ENCODE peak calls at places on chromosomes 2 and 18, in six cellular contexts. H is GM23338, D is stomach, L is H1, Y is SK-N-SH, P is sigmoid colon. A is an unnamed sample. For H3K36me3, the result is how much of the 10 kb centered on the place peaks cover.

GRCh38 chr2:113979172-113980128 is 89.6 kb downstream of the ACTR3 start:
- DNase-seq in P (no peak), H (peak), L (peak), Y (peak), D (no peak), A (no peak)

GRCh38 chr18:36296591-36297418 is 708 bp upstream of the FHOD3 start:
- DNase-seq in H (peak), L (peak), Y (peak), P (peak), D (no peak), A (no peak)

GRCh38 chr2:146701183-146701582 is 1143.6 kb upstream of the ACVR2A start:
- DNase-seq in L (peak), Y (no peak), P (no peak), H (peak), D (no peak), A (no peak)

GRCh38 chr2:69559696-69560482 is 83.7 kb downstream of the AAK1 start:
- DNase-seq in L (peak), P (no peak), D (no peak), Y (peak), H (peak), A (no peak)

GRCh38 chr2:15718103-15718943 is 126.7 kb downstream of the DDX1 start:
- DNase-seq in Y (no peak), L (no peak), H (no peak), D (no peak), P (no peak), A (no peak)

GRCh38 chr2:190871539-190871938 is 9.1 kb upstream of the GLS start:
- DNase-seq in H (no peak), P (no peak), L (no peak), D (no peak), Y (no peak), A (no peak)

GRCh38 chr2:11805920-11806319 is 59.5 kb downstream of the LPIN1 start:
- DNase-seq in D (no peak), Y (no peak), H (no peak), P (no peak), L (no peak), A (no peak)

GRCh38 chr18:12295389-12296086 is 12.5 kb upstream of the TUBB6 start:
- DNase-seq in D (no peak), Y (no peak), P (peak), L (no peak), H (no peak), A (no peak)

GRCh38 chr18:79405781-79406575 is 10.2 kb downstream of the NFATC1 start:
- DNase-seq in P (no peak), L (no peak), H (no peak), Y (no peak), D (peak), A (peak)

DNA sequence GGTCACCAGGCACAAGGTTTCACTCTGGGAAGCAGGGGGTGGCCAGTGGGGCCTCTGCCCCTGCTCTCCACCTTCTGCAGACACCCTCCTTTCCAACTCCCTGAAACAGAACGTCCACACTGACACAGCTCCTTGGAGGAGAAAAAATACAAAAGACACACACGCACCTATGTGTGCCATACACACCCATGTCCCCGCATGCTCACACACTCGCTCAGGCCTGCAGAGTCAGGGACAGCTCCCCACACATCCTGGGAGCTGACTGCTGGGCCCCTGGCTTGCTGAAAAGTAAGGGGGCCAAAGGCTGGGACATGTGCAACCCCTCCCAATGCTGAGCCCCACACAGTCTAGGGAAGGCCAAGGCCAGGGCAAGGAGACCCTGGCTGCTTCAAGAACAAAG is 200.5 kb downstream of the TNS1 start:
- DNase-seq in L (no peak), P (peak), Y (no peak), H (no peak), D (no peak), A (no peak)
- H3K36me3 ChIP-seq in L (under half), P (half or more), Y (under half), H (under half), D (under half), A (under half)

GRCh38 chr2:61017556-61018318 is at the start of the genes PEX13 and PUS10:
- DNase-seq in P (peak), H (peak), D (peak), Y (peak), L (peak), A (peak)
- TF ChIP-seq POLR2AphosphoS5 in P (peak), H (peak), D (no peak), Y (peak), L (peak), A (peak)

GRCh38 chr2:108455571-108455970 is 6.6 kb downstream of the GCC2 start:
- DNase-seq in L (no peak), P (no peak), H (no peak), D (no peak), Y (no peak), A (no peak)

GRCh38 chr2:108448678-108449409 is at the start of gene GCC2:
- DNase-seq in D (peak), L (peak), H (peak), Y (peak), P (peak), A (peak)

GRCh38 chr2:108449410-108450200 is 599 bp downstream of the GCC2 start:
- DNase-seq in Y (peak), L (no peak), P (no peak), H (peak), D (peak), A (peak)

GRCh38 chr2:108454440-108454839 is 5.4 kb downstream of the GCC2 start:
- DNase-seq in D (no peak), H (no peak), Y (no peak), L (no peak), P (no peak), A (no peak)

GRCh38 chr2:108451976-108452375 is 3.0 kb downstream of the GCC2 start:
- DNase-seq in Y (no peak), H (no peak), P (no peak), L (no peak), D (no peak), A (no peak)
- H3K36me3 ChIP-seq in Y (under half), H (under half), P (half or more), L (under half), D (under half), A (half or more)

GRCh38 chr2:85057236-85057635 is 76.0 kb upstream of the TCF7L1 start:
- DNase-seq in H (peak), Y (no peak), L (no peak), D (no peak), P (no peak), A (no peak)
- TF ChIP-seq POLR2AphosphoS5 in H (no peak), Y (no peak), L (peak), D (no peak), P (no peak), A (no peak)

GRCh38 chr2:9484533-9484932 is 10.2 kb downstream of the IAH1 start:
- DNase-seq in P (no peak), Y (no peak), D (no peak), L (no peak), H (no peak), A (no peak)

GRCh38 chr2:9492927-9493326 is 18.6 kb downstream of the IAH1 start:
- DNase-seq in Y (no peak), L (no peak), D (no peak), P (no peak), H (no peak), A (no peak)

GRCh38 chr2:9493478-9493877 is 19.1 kb downstream of the IAH1 start:
- DNase-seq in L (no peak), Y (no peak), H (no peak), D (no peak), P (no peak), A (no peak)

GRCh38 chr2:9490789-9491188 is 16.4 kb downstream of the IAH1 start:
- DNase-seq in L (no peak), H (no peak), Y (no peak), D (no peak), P (no peak), A (no peak)

GRCh38 chr2:9488583-9489547 is 14.5 kb downstream of the IAH1 start:
- DNase-seq in H (no peak), L (no peak), D (no peak), Y (no peak), P (no peak), A (no peak)
- H3K36me3 ChIP-seq in H (under half), L (half or more), D (half or more), Y (half or more), P (half or more), A (half or more)

GRCh38 chr2:59604143-59604542 is 949.3 kb downstream of the BCL11A start:
- DNase-seq in P (no peak), H (no peak), D (no peak), L (no peak), Y (no peak), A (no peak)
- TF ChIP-seq POLR2AphosphoS5 in P (no peak), H (no peak), D (no peak), L (no peak), Y (no peak), A (no peak)

DNA sequence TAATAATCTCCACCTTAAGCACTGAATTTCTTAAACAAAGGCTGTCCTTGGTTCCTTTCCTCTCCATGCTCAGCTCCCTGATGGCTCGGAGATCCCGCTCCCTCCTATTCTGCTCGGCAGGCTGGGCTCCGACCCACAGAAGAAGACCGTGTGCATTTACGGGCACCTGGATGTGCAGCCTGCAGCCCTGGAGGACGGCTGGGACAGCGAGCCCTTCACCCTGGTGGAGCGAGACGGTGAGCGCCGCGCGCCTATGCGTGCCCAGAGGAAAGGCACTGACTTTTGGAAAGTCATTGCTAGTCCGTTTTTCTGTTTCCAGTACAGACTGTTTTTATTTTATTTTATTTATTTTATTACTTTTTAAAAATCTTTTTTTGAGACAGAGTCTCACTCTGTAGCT is 9.6 kb downstream of the CNDP2 start:
- DNase-seq in L (no peak), D (no peak), H (no peak), P (peak), Y (no peak), A (peak)
- H3K36me3 ChIP-seq in L (half or more), D (half or more), H (half or more), P (half or more), Y (under half), A (half or more)

GRCh38 chr2:26757873-26758789 is 6.0 kb upstream of the SLC35F6 start:
- DNase-seq in L (no peak), Y (peak), P (no peak), D (peak), H (peak), A (peak)
- TF ChIP-seq POLR2AphosphoS5 in L (no peak), Y (peak), P (no peak), D (peak), H (no peak), A (peak)

A was measured in upper lobe of left lung.